ENCODE peak calls at places on chromosome 16, in seven cellular contexts. P is omental fat pad, V is amygdala, E is cardiac muscle cell, Y is AG08396, U is hypothalamus, W is PC-3. N is an unnamed sample.

GRCh38 chr16:47664653-47665325 is 203.7 kb downstream of the PHKB start:
- DNase-seq in V (no peak), Y (no peak), P (no peak), U (no peak), E (no peak), W (peak; percentile 50), N (no peak)

GRCh38 chr16:88289549-88290344 is 93.0 kb upstream of the ZNF469 start:
- DNase-seq in Y (no peak), W (no peak), U (no peak), P (no peak), V (no peak), E (no peak), N (no peak)

GRCh38 chr16:87047221-87048037 is 269.8 kb downstream of the C16orf95 start:
- DNase-seq in U (no peak), Y (no peak), V (no peak), W (no peak), P (no peak), E (no peak), N (no peak)

GRCh38 chr16:78364501-78364900 is 265.0 kb downstream of the WWOX start:
- DNase-seq in V (no peak), E (no peak), W (no peak), P (no peak), Y (no peak), U (no peak), N (no peak)

GRCh38 chr16:78538919-78539318 is 439.5 kb downstream of the WWOX start:
- DNase-seq in W (no peak), V (no peak), U (no peak), P (no peak), E (no peak), Y (no peak), N (no peak)

GRCh38 chr16:73056911-73057310 is 9.0 kb upstream of the ZFHX3 start:
- DNase-seq in P (no peak), V (no peak), U (no peak), E (peak; percentile 22), W (peak; percentile 26), Y (no peak), N (no peak)

GRCh38 chr16:23227529-23227928 is 45.0 kb downstream of the SCNN1G start:
- DNase-seq in P (no peak), E (no peak), U (no peak), W (no peak), V (no peak), Y (no peak), N (no peak)

GRCh38 chr16:51151435-51151950 is 423 bp upstream of the SALL1 start:
- DNase-seq in W (no peak), U (peak; percentile 91), V (peak; percentile 83), P (no peak), E (peak; percentile 89), Y (peak; percentile 84), N (peak; percentile 72)

GRCh38 chr16:49441366-49441780 is 67.8 kb downstream of the C16orf78 start:
- DNase-seq in P (no peak), Y (no peak), W (no peak), V (no peak), E (peak; percentile 3), U (no peak), N (no peak)

GRCh38 chr16:48616571-48616970 is 6.6 kb upstream of the N4BP1 start:
- DNase-seq in U (no peak), W (no peak), P (no peak), E (no peak), V (no peak), Y (no peak), N (no peak)

GRCh38 chr16:16025214-16025968 is 76.0 kb downstream of the ABCC1 start:
- DNase-seq in Y (peak; percentile 73), V (no peak), E (peak; percentile 64), U (no peak), P (no peak), W (peak; percentile 70), N (no peak)

GRCh38 chr16:53212899-53213235 is 158.1 kb downstream of the CHD9 start:
- DNase-seq in W (no peak), P (no peak), E (no peak), U (no peak), Y (no peak), V (no peak), N (no peak)

GRCh38 chr16:17467923-17468540 is 2.7 kb downstream of the XYLT1 start:
- DNase-seq in U (peak; percentile 30), W (no peak), V (peak; percentile 75), E (peak; percentile 74), P (no peak), Y (peak; percentile 68), N (peak; percentile 53)

GRCh38 chr16:69890891-69891282 is 60.2 kb upstream of the CLEC18A start:
- DNase-seq in V (no peak), U (peak; percentile 57), E (no peak), W (no peak), P (no peak), Y (no peak), N (no peak)

GRCh38 chr16:7513429-7513828 is 180.8 kb downstream of the RBFOX1 start:
- DNase-seq in Y (no peak), V (no peak), U (no peak), W (no peak), P (no peak), E (no peak), N (no peak)

GRCh38 chr16:53257001-53257400 is 177.3 kb upstream of the RBL2 start:
- DNase-seq in Y (no peak), E (peak; percentile 67), V (no peak), P (no peak), W (peak; percentile 43), U (no peak), N (no peak)

GRCh38 chr16:17827313-17827712 is 356.6 kb upstream of the XYLT1 start:
- DNase-seq in Y (no peak), U (no peak), V (no peak), E (no peak), W (no peak), P (no peak), N (no peak)

GRCh38 chr16:22206847-22207714 is 1.0 kb downstream of the EEF2K start:
- DNase-seq in V (peak; percentile 63), W (peak; percentile 61), P (peak; percentile 76), U (peak; percentile 41), Y (peak; percentile 65), E (peak; percentile 84), N (no peak)

GRCh38 chr16:87092958-87093357 is 224.2 kb downstream of the C16orf95 start:
- DNase-seq in U (no peak), E (no peak), W (no peak), P (no peak), V (no peak), Y (no peak), N (no peak)

GRCh38 chr16:62503073-62503472 is 466.8 kb upstream of the CDH8 start:
- DNase-seq in P (no peak), V (no peak), Y (no peak), E (no peak), W (no peak), U (no peak), N (no peak)

GRCh38 chr16:11429823-11430222 is 84.6 kb downstream of the RMI2 start:
- DNase-seq in U (no peak), W (no peak), V (no peak), Y (no peak), P (no peak), E (no peak), N (no peak)

GRCh38 chr16:10362077-10362863 is 23.6 kb upstream of the ATF7IP2 start:
- DNase-seq in V (no peak), E (no peak), U (no peak), W (no peak), P (no peak), Y (no peak), N (no peak)

GRCh38 chr16:48911700-48912099 is 301.7 kb upstream of the N4BP1 start:
- DNase-seq in Y (peak; percentile 59), U (no peak), E (no peak), V (no peak), W (peak; percentile 26), P (no peak), N (no peak)

GRCh38 chr16:3855142-3855541 is 25.4 kb downstream of the CREBBP start:
- DNase-seq in P (no peak), Y (no peak), V (no peak), W (no peak), E (no peak), U (no peak), N (no peak)

GRCh38 chr16:2008009-2008526 is 1.6 kb downstream of the ZNF598 start:
- DNase-seq in E (peak; percentile 72), P (no peak), V (no peak), U (no peak), W (peak; percentile 82), Y (no peak), N (no peak)

GRCh38 chr16:85563515-85564276 is 49.4 kb upstream of the GSE1 start:
- DNase-seq in U (no peak), W (peak; percentile 4), E (peak; percentile 82), V (no peak), P (no peak), Y (peak; percentile 64), N (no peak)

GRCh38 chr16:78523212-78523995 is 423.9 kb downstream of the WWOX start:
- DNase-seq in E (no peak), U (no peak), Y (no peak), P (no peak), W (no peak), V (no peak), N (no peak)

GRCh38 chr16:96935-97381 is 18.9 kb downstream of the MPG start:
- DNase-seq in P (peak; percentile 86), W (peak; percentile 87), Y (peak; percentile 94), E (peak; percentile 89), U (peak; percentile 79), V (peak; percentile 81), N (peak; percentile 68)

GRCh38 chr16:29653436-29653835 is 9.6 kb upstream of the SPN start:
- DNase-seq in E (no peak), U (no peak), V (no peak), W (no peak), Y (no peak), P (no peak), N (no peak)

GRCh38 chr16:84312783-84313382 is 18.2 kb downstream of the WFDC1 start:
- DNase-seq in W (peak; percentile 24), Y (no peak), P (no peak), V (no peak), E (no peak), U (no peak), N (no peak)

GRCh38 chr16:3580271-3580670 is 3.1 kb upstream of the NLRC3 start:
- DNase-seq in P (no peak), W (no peak), U (no peak), E (no peak), V (no peak), Y (no peak), N (no peak)

GRCh38 chr16:1047801-1048200 is 24.7 kb upstream of the SSTR5 start:
- DNase-seq in U (no peak), V (no peak), P (no peak), E (no peak), W (no peak), Y (no peak), N (no peak)

GRCh38 chr16:51573191-51573590 is 422.1 kb upstream of the SALL1 start:
- DNase-seq in Y (no peak), P (no peak), W (no peak), V (no peak), U (no peak), E (no peak), N (no peak)

GRCh38 chr16:46974352-46974751 is 878 bp upstream of the DNAJA2 start:
- DNase-seq in U (no peak), P (no peak), Y (peak; percentile 12), E (peak; percentile 8), W (no peak), V (no peak), N (no peak)

N was measured in caudate nucleus.